ENCODE peak calls at places on chromosomes 1 and 21, in nine cellular contexts. R is dorsolateral prefrontal cortex; X is ELF-1; A is EL; Y is left ventricle myocardium superior; U is HT-29; W is CD4-positive, alpha-beta T cell; D is activated CD4-positive, alpha-beta T cell treated with anti-CD3 and anti-CD28 coated beads, Interleukin-2, amount 50 U/mL, for 1 hour; M is HuH-7.5. G is an unnamed sample.

GRCh38 chr21:22575165-22575584 is 1577.0 kb downstream of the NCAM2 start:
- DNase-seq in W (no peak), D (no peak), Y (no peak), A (no peak), X (peak; percentile 29), U (peak; percentile 4), M (peak; percentile 16), R (no peak), G (no peak)

GRCh38 chr1:223827193-223827663 is 18.5 kb downstream of the TP53BP2 start:
- DNase-seq in Y (no peak), R (no peak), M (no peak), U (no peak), D (no peak), X (peak; percentile 58), W (no peak), A (peak; percentile 33), G (no peak)

GRCh38 chr1:28716336-28716735 is 20.4 kb upstream of the YTHDF2 start:
- DNase-seq in R (peak; percentile 36), M (no peak), W (no peak), U (no peak), X (no peak), A (no peak), Y (no peak), D (no peak), G (no peak)

GRCh38 chr1:75550559-75550958 is 60.4 kb downstream of the SLC44A5 start:
- DNase-seq in Y (no peak), X (no peak), R (no peak), A (no peak), U (no peak), W (no peak), D (no peak), M (no peak), G (no peak)

GRCh38 chr1:57158660-57159059 is 192.8 kb upstream of the C8B start:
- DNase-seq in U (no peak), W (no peak), X (no peak), Y (no peak), R (no peak), D (no peak), M (no peak), A (no peak), G (no peak)

GRCh38 chr1:232766904-232767303 is 38.3 kb upstream of the MAP10 start:
- DNase-seq in D (no peak), M (no peak), R (no peak), U (no peak), A (no peak), Y (no peak), W (no peak), X (no peak), G (no peak)

GRCh38 chr1:181482521-181483083 is 715 bp upstream of the CACNA1E start:
- DNase-seq in A (no peak), W (no peak), M (no peak), X (peak; percentile 79), U (no peak), R (peak; percentile 72), Y (peak; percentile 47), D (no peak), G (peak; percentile 12)

GRCh38 chr1:59061876-59062275 is 235.0 kb upstream of the FGGY start:
- DNase-seq in D (no peak), U (no peak), M (no peak), R (peak; percentile 34), A (peak; percentile 85), Y (peak; percentile 66), W (no peak), X (no peak), G (no peak)

GRCh38 chr21:31929548-31929947 is 56.7 kb downstream of the HUNK start:
- DNase-seq in M (no peak), U (no peak), X (peak; percentile 71), D (no peak), A (no peak), R (no peak), W (no peak), Y (no peak), G (no peak)

GRCh38 chr1:15950763-15951295 is 25.1 kb downstream of the ZBTB17 start:
- DNase-seq in Y (no peak), W (peak; percentile 47), M (no peak), X (peak; percentile 75), R (no peak), A (peak; percentile 69), U (no peak), D (peak; percentile 73), G (no peak)

GRCh38 chr1:173473599-173474011 is 3.5 kb upstream of the PRDX6 start:
- DNase-seq in W (no peak), A (peak; percentile 74), U (no peak), X (no peak), M (no peak), R (no peak), Y (no peak), D (no peak), G (no peak)

GRCh38 chr1:109547412-109548320 is 749 bp upstream of the GNAI3 start:
- DNase-seq in A (peak; percentile 28), X (peak; percentile 30), D (no peak), W (no peak), Y (no peak), M (no peak), U (peak; percentile 51), R (no peak), G (no peak)

GRCh38 chr1:231040019-231040799 is at the start of gene FAM89A:
- DNase-seq in W (peak; percentile 58), Y (peak; percentile 80), X (no peak), U (peak; percentile 22), M (peak; percentile 76), A (peak; percentile 50), R (no peak), D (peak; percentile 74), G (peak; percentile 72)

GRCh38 chr1:217188280-217189235 is 442.3 kb downstream of the GPATCH2 start:
- DNase-seq in Y (no peak), X (no peak), A (peak; percentile 8), D (no peak), U (no peak), W (no peak), M (no peak), R (no peak), G (no peak)

GRCh38 chr1:116112388-116113140 is 1.4 kb downstream of the MAB21L3 start:
- DNase-seq in R (no peak), U (no peak), A (no peak), M (no peak), Y (no peak), X (no peak), D (no peak), W (no peak), G (no peak)

GRCh38 chr1:22949807-22950462 is 22.7 kb downstream of the LACTBL1 start:
- DNase-seq in Y (no peak), U (no peak), D (no peak), W (no peak), R (no peak), M (no peak), X (no peak), A (no peak), G (no peak)

GRCh38 chr1:232728507-232729263 is 76.5 kb upstream of the MAP10 start:
- DNase-seq in D (no peak), A (peak; percentile 26), W (no peak), M (no peak), U (no peak), Y (no peak), X (no peak), R (no peak), G (no peak)

GRCh38 chr1:37035014-37035686 is 835 bp upstream of the GRIK3 start:
- DNase-seq in U (no peak), R (no peak), M (no peak), X (no peak), A (no peak), D (no peak), W (no peak), Y (no peak), G (no peak)

GRCh38 chr1:30883389-30884172 is 25.0 kb downstream of the SDC3 start:
- DNase-seq in W (no peak), X (peak; percentile 20), M (no peak), D (no peak), A (no peak), U (no peak), Y (no peak), R (peak; percentile 52), G (no peak)

GRCh38 chr1:160161965-160162705 is 10.7 kb downstream of the ATP1A4 start:
- DNase-seq in W (no peak), Y (no peak), U (peak; percentile 18), X (peak; percentile 70), A (peak; percentile 38), M (no peak), D (no peak), R (no peak), G (peak; percentile 27)

GRCh38 chr21:20998886-20999285 is 677 bp downstream of the NCAM2 start:
- DNase-seq in M (no peak), A (no peak), Y (no peak), R (no peak), U (no peak), D (no peak), X (no peak), W (no peak), G (no peak)

GRCh38 chr1:111565079-111565478 is 54.5 kb upstream of the RAP1A start:
- DNase-seq in A (peak; percentile 92), M (no peak), Y (no peak), X (no peak), U (no peak), D (no peak), R (peak; percentile 35), W (no peak), G (no peak)

GRCh38 chr1:111468717-111469100 is 5.1 kb upstream of the C1orf162 start:
- DNase-seq in D (no peak), W (no peak), U (no peak), X (no peak), M (no peak), A (no peak), R (no peak), Y (no peak), G (no peak)

GRCh38 chr21:44923481-44924084 is 2.9 kb upstream of the ITGB2 start:
- DNase-seq in W (no peak), U (no peak), D (no peak), M (no peak), Y (no peak), R (no peak), X (no peak), A (no peak), G (no peak)

GRCh38 chr1:31879981-31880608 is 58.1 kb downstream of the PTP4A2 start:
- DNase-seq in A (no peak), D (no peak), U (no peak), R (no peak), Y (no peak), M (no peak), X (no peak), W (no peak), G (no peak)

GRCh38 chr1:41368384-41368783 is 7.2 kb downstream of the FOXO6 start:
- DNase-seq in W (no peak), Y (no peak), D (no peak), A (no peak), M (no peak), R (no peak), X (no peak), U (no peak), G (no peak)

GRCh38 chr1:157521056-157521455 is 31.3 kb downstream of the FCRL5 start:
- DNase-seq in U (no peak), R (no peak), A (no peak), X (no peak), W (no peak), D (no peak), M (no peak), Y (no peak), G (no peak)

GRCh38 chr1:21764615-21765423 is 18.1 kb downstream of the USP48 start:
- DNase-seq in M (no peak), A (peak; percentile 97), D (no peak), X (peak; percentile 45), Y (peak; percentile 56), U (peak; percentile 19), R (no peak), W (no peak), G (peak; percentile 35)

GRCh38 chr1:50735443-50735842 is 224.6 kb downstream of the FAF1 start:
- DNase-seq in U (peak; percentile 39), R (no peak), Y (no peak), X (no peak), M (peak; percentile 10), W (no peak), A (peak; percentile 28), D (no peak), G (peak; percentile 13)

GRCh38 chr1:27057801-27058647 is 45.4 kb upstream of the TENT5B start:
- DNase-seq in U (no peak), D (no peak), M (no peak), R (peak; percentile 60), X (peak; percentile 79), Y (no peak), A (no peak), W (no peak), G (no peak)

GRCh38 chr1:231420959-231421615 is 1.0 kb downstream of the EGLN1 start:
- DNase-seq in Y (peak; percentile 64), U (peak; percentile 61), A (peak; percentile 45), M (no peak), W (peak; percentile 14), R (no peak), D (peak; percentile 39), X (peak; percentile 70), G (peak; percentile 52)

G was measured in A549.